ENCODE peak calls at places on chromosomes 16 and 17, in seven cellular contexts. K, Y, S, L, M, N and V are unnamed samples.

GRCh38 chr17:78133179-78133951 is 2.8 kb downstream of the TMC8 start:
- DNase-seq in K (no peak), Y (no peak), S (no peak), L (no peak), M (no peak), N (no peak), V (no peak)

GRCh38 chr17:65750678-65751077 is 189.2 kb upstream of the AXIN2 start:
- DNase-seq in K (peak), Y (no peak), S (peak), L (peak), M (peak), N (peak), V (peak)

GRCh38 chr17:16297367-16298139 is 55.7 kb downstream of the CENPV start:
- DNase-seq in K (no peak), Y (no peak), S (no peak), L (no peak), M (no peak), N (no peak), V (no peak)

GRCh38 chr17:30982855-30983254 is 12.0 kb downstream of the RNF135 start:
- DNase-seq in K (no peak), Y (no peak), S (no peak), L (no peak), M (no peak), N (no peak), V (no peak)

GRCh38 chr17:41702712-41703111 is 9.4 kb upstream of the GAST start:
- DNase-seq in K (no peak), Y (no peak), S (no peak), L (no peak), M (no peak), N (no peak), V (no peak)

GRCh38 chr17:82267575-82268379 is 5.7 kb downstream of the CSNK1D start:
- DNase-seq in K (peak), Y (peak), S (no peak), L (peak), M (peak), N (peak), V (peak)

GRCh38 chr17:4474093-4474492 is 24.6 kb upstream of the SPNS2 start:
- DNase-seq in K (no peak), Y (peak), S (no peak), L (no peak), M (no peak), N (no peak), V (no peak)

GRCh38 chr16:85536411-85537330 is 76.5 kb upstream of the GSE1 start:
- DNase-seq in K (no peak), Y (no peak), S (no peak), L (no peak), M (no peak), N (no peak), V (no peak)

GRCh38 chr17:56913000-56913866 is 616 bp downstream of the TRIM25 start:
- DNase-seq in K (no peak), Y (no peak), S (peak), L (no peak), M (peak), N (no peak), V (no peak)

GRCh38 chr16:84832488-84833141 is 12.8 kb downstream of the CRISPLD2 start:
- DNase-seq in K (no peak), Y (no peak), S (no peak), L (no peak), M (no peak), N (peak), V (peak)

GRCh38 chr16:10883004-10883403 is 6.0 kb downstream of the CIITA start:
- DNase-seq in K (no peak), Y (peak), S (no peak), L (no peak), M (no peak), N (no peak), V (no peak)

GRCh38 chr17:40480501-40481003 is 20.9 kb downstream of the TNS4 start:
- DNase-seq in K (peak), Y (peak), S (no peak), L (peak), M (no peak), N (no peak), V (no peak)

GRCh38 chr16:4091638-4092037 is 24.6 kb downstream of the ADCY9 start:
- DNase-seq in K (no peak), Y (no peak), S (no peak), L (peak), M (no peak), N (no peak), V (no peak)

GRCh38 chr17:64130559-64131001 is 636 bp upstream of the ERN1 start:
- DNase-seq in K (peak), Y (no peak), S (no peak), L (peak), M (peak), N (no peak), V (peak)

GRCh38 chr17:44733753-44734152 is 25.0 kb upstream of the ADAM11 start:
- DNase-seq in K (no peak), Y (peak), S (no peak), L (peak), M (peak), N (no peak), V (no peak)